ENCODE peak calls at places on chromosomes 12 and 14, in seven cellular contexts. S, J, V, T, Q, P and A are unnamed samples.

GRCh38 chr14:51094282-51094821 is 553 bp downstream of the TRIM9 start:
- DNase-seq in V (peak; percentile 62), Q (no peak), T (no peak), J (no peak), S (peak; percentile 19), P (peak; percentile 66), A (peak; percentile 73)

GRCh38 chr12:46858368-46858767 is 32.6 kb upstream of the SLC38A4 start:
- DNase-seq in P (no peak), V (no peak), Q (no peak), S (no peak), J (no peak), T (no peak), A (no peak)

GRCh38 chr12:47717046-47717442 is 8.2 kb downstream of the ENDOU start:
- DNase-seq in J (no peak), S (no peak), P (no peak), V (no peak), Q (no peak), T (no peak), A (no peak)

GRCh38 chr12:30694412-30694955 is 1.2 kb downstream of the IPO8 start:
- DNase-seq in V (no peak), T (no peak), Q (no peak), S (no peak), J (no peak), P (no peak), A (no peak)

GRCh38 chr12:26976687-26977086 is 37.5 kb downstream of the TM7SF3 start:
- DNase-seq in T (no peak), J (no peak), P (no peak), V (no peak), Q (no peak), S (no peak), A (no peak)

GRCh38 chr12:103996595-103996994 is 30.9 kb downstream of the TDG start:
- DNase-seq in P (no peak), V (no peak), J (no peak), T (no peak), Q (no peak), S (peak; percentile 47), A (no peak)

GRCh38 chr12:109189291-109189690 is 72.9 kb downstream of the ACACB start:
- DNase-seq in T (no peak), Q (peak; percentile 38), J (no peak), S (no peak), P (no peak), V (no peak), A (no peak)

GRCh38 chr14:31096255-31096654 is 70.1 kb upstream of the STRN3 start:
- DNase-seq in S (no peak), Q (no peak), V (no peak), T (no peak), J (no peak), P (no peak), A (no peak)

GRCh38 chr12:32419520-32419960 is 20.2 kb downstream of the FGD4 start:
- DNase-seq in T (no peak), Q (no peak), J (no peak), V (peak; percentile 75), P (no peak), S (no peak), A (no peak)

GRCh38 chr12:3218846-3219632 is 141.9 kb downstream of the TSPAN9 start:
- DNase-seq in T (no peak), V (no peak), J (no peak), S (no peak), P (no peak), Q (no peak), A (no peak)

GRCh38 chr12:38771871-38772270 is 133.5 kb downstream of the CPNE8 start:
- DNase-seq in T (no peak), V (no peak), S (no peak), J (no peak), P (no peak), Q (no peak), A (no peak)

GRCh38 chr12:19120795-19121194 is 8.7 kb upstream of the PLEKHA5 start:
- DNase-seq in J (no peak), Q (no peak), V (no peak), S (no peak), P (no peak), T (no peak), A (no peak)

GRCh38 chr14:75411194-75411552 is 16.6 kb upstream of the JDP2 start:
- DNase-seq in V (no peak), P (no peak), S (no peak), Q (no peak), T (no peak), J (no peak), A (no peak)

GRCh38 chr14:57293851-57294837 is 25.4 kb downstream of the AP5M1 start:
- DNase-seq in T (no peak), V (no peak), S (no peak), P (no peak), J (no peak), Q (no peak), A (no peak)

GRCh38 chr12:78115889-78116288 is 285.2 kb downstream of the NAV3 start:
- DNase-seq in Q (no peak), P (no peak), J (no peak), V (no peak), S (no peak), T (no peak), A (no peak)

GRCh38 chr14:52129733-52130132 is 60.9 kb upstream of the NID2 start:
- DNase-seq in P (peak; percentile 75), Q (no peak), S (no peak), T (no peak), J (no peak), V (no peak), A (no peak)

GRCh38 chr14:53896773-53897172 is 59.9 kb downstream of the BMP4 start:
- DNase-seq in V (no peak), S (no peak), P (no peak), Q (no peak), J (no peak), T (no peak), A (no peak)

GRCh38 chr14:81946808-81947798 is 413.4 kb upstream of the SEL1L start:
- DNase-seq in S (no peak), V (no peak), J (no peak), Q (no peak), P (no peak), T (no peak), A (no peak)

GRCh38 chr12:24894869-24895268 is 54.0 kb downstream of the BCAT1 start:
- DNase-seq in J (no peak), Q (no peak), P (no peak), V (no peak), T (no peak), S (no peak), A (no peak)

GRCh38 chr12:117685115-117685926 is 283.5 kb downstream of the KSR2 start:
- DNase-seq in J (peak; percentile 83), T (no peak), S (peak; percentile 66), V (no peak), Q (no peak), P (peak; percentile 80), A (peak; percentile 89)

GRCh38 chr12:58922849-58923248 is 2.5 kb upstream of the LRIG3 start:
- DNase-seq in Q (no peak), J (no peak), V (no peak), S (no peak), T (no peak), P (no peak), A (no peak)

GRCh38 chr12:113918306-113918705 is 47.8 kb downstream of the RBM19 start:
- DNase-seq in Q (no peak), P (no peak), V (no peak), J (no peak), S (no peak), T (no peak), A (no peak)

GRCh38 chr14:96011609-96012008 is 27.6 kb upstream of the C14orf132 start:
- DNase-seq in Q (peak; percentile 49), J (no peak), P (no peak), T (no peak), S (no peak), V (no peak), A (no peak)
- H3K4me3 ChIP-seq in Q (no peak overlapping the region), J (no peak overlapping the region), P (no peak overlapping the region), T (no peak overlapping the region), S (no peak overlapping the region), V (no peak overlapping the region), A (no peak overlapping the region)

GRCh38 chr14:95097385-95097784 is 59.9 kb downstream of the DICER1 start:
- DNase-seq in T (no peak), J (no peak), V (no peak), S (no peak), Q (no peak), P (no peak), A (no peak)

GRCh38 chr14:95096476-95096875 is 60.9 kb downstream of the DICER1 start:
- DNase-seq in P (no peak), J (no peak), T (no peak), S (no peak), V (no peak), Q (no peak), A (no peak)

GRCh38 chr14:95095991-95096390 is 61.3 kb downstream of the DICER1 start:
- DNase-seq in T (no peak), P (no peak), S (no peak), J (no peak), Q (no peak), V (no peak), A (no peak)

GRCh38 chr14:95101736-95102677 is 55.3 kb downstream of the DICER1 start:
- DNase-seq in P (no peak), Q (no peak), J (no peak), T (no peak), V (no peak), S (no peak), A (no peak)

GRCh38 chr14:95098984-95099599 is 58.2 kb downstream of the DICER1 start:
- DNase-seq in P (peak; percentile 85), Q (no peak), S (peak; percentile 72), V (no peak), J (peak; percentile 75), T (peak; percentile 22), A (no peak)
- H3K36me3 ChIP-seq in P (peaks cover 55% of the 10 kb centered on the region), Q (peaks cover 29% of the 10 kb centered on the region), S (peaks cover 60% of the 10 kb centered on the region), V (peaks cover 63% of the 10 kb centered on the region), J (peaks cover 26% of the 10 kb centered on the region), T (peaks cover 26% of the 10 kb centered on the region), A (peaks cover 95% of the 10 kb centered on the region)

GRCh38 chr14:103445783-103446182 is 60.6 kb downstream of the MARK3 start:
- DNase-seq in S (no peak), Q (no peak), T (no peak), V (no peak), P (no peak), J (no peak), A (no peak)

GRCh38 chr14:103436533-103436932 is 51.3 kb downstream of the MARK3 start:
- DNase-seq in J (no peak), T (no peak), S (no peak), P (no peak), V (no peak), Q (no peak), A (no peak)

GRCh38 chr14:103444837-103445524 is 59.8 kb downstream of the MARK3 start:
- DNase-seq in V (no peak), J (no peak), T (no peak), S (no peak), P (no peak), Q (no peak), A (no peak)

GRCh38 chr14:103443106-103443505 is 57.9 kb downstream of the MARK3 start:
- DNase-seq in S (no peak), V (no peak), Q (no peak), P (no peak), J (no peak), T (no peak), A (no peak)

GRCh38 chr14:103442288-103442687 is 57.1 kb downstream of the MARK3 start:
- DNase-seq in V (no peak), Q (no peak), J (no peak), S (no peak), P (no peak), T (no peak), A (no peak)
- H3K4me3 ChIP-seq in V (no peak overlapping the region), Q (no peak overlapping the region), J (no peak overlapping the region), S (no peak overlapping the region), P (no peak overlapping the region), T (no peak overlapping the region), A (no peak overlapping the region)

GRCh38 chr12:50718760-50719159 is 45.1 kb upstream of the ATF1 start:
- DNase-seq in Q (no peak), V (no peak), T (no peak), J (no peak), S (no peak), P (no peak), A (no peak)
- H3K36me3 ChIP-seq in Q (peaks cover 52% of the 10 kb centered on the region), V (peaks cover 81% of the 10 kb centered on the region), T (peaks cover 24% of the 10 kb centered on the region), J (peaks cover 39% of the 10 kb centered on the region), S (peaks cover 92% of the 10 kb centered on the region), P (peaks cover 82% of the 10 kb centered on the region), A (peaks cover 70% of the 10 kb centered on the region)